ENCODE peak calls at places on chromosomes 12 and 14, in seven cellular contexts. D is CD4-positive, alpha-beta T cell; R is neural progenitor cell; M is brain microvascular endothelial cell; J is thoracic aorta; I is ovary; S is upper lobe of left lung. B is an unnamed sample.

GRCh38 chr12:29921307-29921706 is 137.6 kb upstream of the TMTC1 start:
- DNase-seq in S (no peak), R (no peak), D (no peak), J (no peak), I (no peak), M (peak), B (no peak)

GRCh38 chr14:28867571-28867970 is 101.0 kb downstream of the FOXG1 start:
- DNase-seq in M (no peak), R (no peak), I (no peak), J (no peak), S (no peak), D (no peak), B (no peak)

GRCh38 chr12:48601013-48601756 is 31.3 kb upstream of the LALBA start:
- DNase-seq in J (no peak), S (no peak), D (no peak), R (peak), M (peak), I (no peak), B (no peak)

GRCh38 chr12:83462419-83462818 is 775.7 kb downstream of the TMTC2 start:
- DNase-seq in M (no peak), R (peak), J (no peak), S (no peak), D (no peak), I (no peak), B (no peak)

GRCh38 chr14:50031534-50032313 is 84.6 kb downstream of the VCPKMT start:
- DNase-seq in M (no peak), S (no peak), J (no peak), I (no peak), R (no peak), D (no peak), B (no peak)

GRCh38 chr14:100586153-100586519 is 1.1 kb downstream of the BEGAIN start:
- DNase-seq in I (peak), R (no peak), S (no peak), D (no peak), M (no peak), J (no peak), B (peak)

GRCh38 chr14:35285168-35285990 is 6.8 kb upstream of the PSMA6 start:
- DNase-seq in R (no peak), S (peak), I (no peak), J (no peak), M (no peak), D (no peak), B (no peak)

GRCh38 chr12:70393787-70394519 is 27.9 kb downstream of the KCNMB4 start:
- DNase-seq in R (no peak), M (peak), I (no peak), S (no peak), J (no peak), D (no peak), B (no peak)

GRCh38 chr14:41607966-41608663 is 1.4 kb downstream of the LRFN5 start:
- DNase-seq in D (no peak), J (no peak), R (peak), I (no peak), M (no peak), S (no peak), B (peak)

GRCh38 chr12:92278378-92278828 is 132.8 kb upstream of the BTG1 start:
- DNase-seq in I (no peak), S (no peak), J (no peak), R (no peak), M (no peak), D (no peak), B (no peak)

GRCh38 chr14:45728448-45729225 is 475.6 kb upstream of the MIS18BP1 start:
- DNase-seq in S (no peak), M (no peak), D (no peak), R (no peak), J (no peak), I (no peak), B (no peak)

GRCh38 chr14:65019944-65020566 is 33.4 kb downstream of the FNTB start:
- DNase-seq in I (peak), R (peak), D (no peak), S (no peak), J (no peak), M (peak), B (no peak)

GRCh38 chr12:53657041-53657440 is 18.8 kb downstream of the ATP5MC2 start:
- DNase-seq in M (no peak), I (no peak), R (no peak), J (no peak), D (no peak), S (no peak), B (no peak)

GRCh38 chr12:124030008-124030407 is 57.0 kb downstream of the ZNF664 start:
- DNase-seq in I (no peak), M (no peak), J (no peak), S (no peak), R (no peak), D (no peak), B (no peak)

GRCh38 chr12:132166093-132166492 is 21.8 kb downstream of the NOC4L start:
- DNase-seq in S (no peak), R (no peak), D (no peak), I (no peak), M (no peak), J (no peak), B (no peak)

GRCh38 chr12:95687937-95688336 is 102.6 kb downstream of the NTN4 start:
- DNase-seq in M (no peak), S (no peak), J (no peak), D (no peak), R (no peak), I (no peak), B (no peak)

DNA sequence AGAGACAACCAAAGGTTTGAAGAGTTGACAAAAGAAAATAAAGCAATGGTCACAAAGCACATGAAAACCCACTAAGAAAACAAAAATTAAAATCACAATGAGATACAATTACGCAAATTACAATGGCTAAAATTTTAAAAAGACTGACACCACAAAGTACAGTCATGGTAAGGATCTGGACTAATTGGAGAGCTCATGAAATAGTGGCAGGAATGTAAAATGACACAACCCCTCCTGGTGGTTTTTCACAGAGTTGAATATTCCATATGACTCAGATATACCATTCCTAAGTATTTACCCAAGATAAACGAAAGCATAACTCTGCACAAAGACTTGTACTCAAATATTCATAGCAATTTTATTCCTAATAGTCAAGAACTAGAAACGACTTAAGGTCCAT is 65.9 kb downstream of the NOVA1 start:
- DNase-seq in I (no peak), D (no peak), J (no peak), M (peak), S (no peak), R (no peak), B (no peak)
- TF ChIP-seq CTCF in I (no peak), D (no peak), J (no peak), M (peak), S (no peak), R (no peak), B (no peak)

GRCh38 chr12:14654416-14654815 is 42.0 kb downstream of the GUCY2C start:
- DNase-seq in M (no peak), D (no peak), S (no peak), I (no peak), J (no peak), R (no peak), B (no peak)

GRCh38 chr12:14651371-14651770 is 45.0 kb downstream of the GUCY2C start:
- DNase-seq in J (no peak), M (no peak), D (no peak), R (no peak), S (no peak), I (no peak), B (no peak)

GRCh38 chr12:14654842-14655241 is 41.6 kb downstream of the GUCY2C start:
- DNase-seq in D (no peak), J (no peak), I (no peak), S (no peak), R (no peak), M (no peak), B (no peak)

GRCh38 chr12:14647028-14647750 is 49.2 kb downstream of the GUCY2C start:
- DNase-seq in M (no peak), D (no peak), I (no peak), J (no peak), R (no peak), S (no peak), B (no peak)

DNA sequence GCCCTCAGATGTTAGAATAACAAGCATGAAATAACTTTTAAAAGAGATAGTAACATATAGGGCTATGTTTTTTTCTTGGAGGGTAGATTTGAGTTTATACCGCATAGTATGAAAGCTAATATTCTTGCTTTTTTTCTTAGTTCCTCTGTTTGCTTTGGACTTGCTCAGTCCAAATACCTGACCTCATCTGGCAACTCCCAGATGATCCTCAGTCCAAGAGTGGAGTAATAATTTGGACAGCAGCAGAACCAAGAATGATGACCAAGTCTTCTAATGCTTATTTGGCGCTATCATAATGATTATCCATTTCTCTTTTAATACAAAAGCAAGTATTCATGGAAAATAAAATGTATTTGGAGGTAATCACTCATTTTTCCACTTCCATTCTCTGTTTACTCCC is 45.6 kb downstream of the GUCY2C start:
- DNase-seq in S (no peak), M (no peak), J (no peak), D (no peak), R (no peak), I (no peak), B (no peak)
- H3K27ac ChIP-seq in S (no peak), M (no peak), J (peak), D (no peak), R (no peak), I (no peak), B (no peak)

GRCh38 chr14:69105326-69105725 is 47.6 kb downstream of the DCAF5 start:
- DNase-seq in R (no peak), S (no peak), M (peak), I (no peak), D (no peak), J (no peak), B (no peak)

GRCh38 chr14:69097974-69098373 is 54.9 kb downstream of the DCAF5 start:
- DNase-seq in M (no peak), R (peak), S (no peak), I (no peak), J (no peak), D (no peak), B (no peak)

GRCh38 chr14:69106451-69106850 is 46.5 kb downstream of the DCAF5 start:
- DNase-seq in R (no peak), J (no peak), D (no peak), I (no peak), M (no peak), S (no peak), B (no peak)

GRCh38 chr14:69096766-69097475 is 56.0 kb downstream of the DCAF5 start:
- DNase-seq in D (no peak), M (no peak), S (no peak), I (no peak), J (no peak), R (no peak), B (no peak)

GRCh38 chr14:69101331-69101826 is 51.5 kb downstream of the DCAF5 start:
- DNase-seq in I (peak), M (peak), S (no peak), D (no peak), J (no peak), R (peak), B (no peak)
- TF ChIP-seq CTCF in I (peak), M (peak), S (peak), D (peak), J (peak), R (peak), B (peak)

DNA sequence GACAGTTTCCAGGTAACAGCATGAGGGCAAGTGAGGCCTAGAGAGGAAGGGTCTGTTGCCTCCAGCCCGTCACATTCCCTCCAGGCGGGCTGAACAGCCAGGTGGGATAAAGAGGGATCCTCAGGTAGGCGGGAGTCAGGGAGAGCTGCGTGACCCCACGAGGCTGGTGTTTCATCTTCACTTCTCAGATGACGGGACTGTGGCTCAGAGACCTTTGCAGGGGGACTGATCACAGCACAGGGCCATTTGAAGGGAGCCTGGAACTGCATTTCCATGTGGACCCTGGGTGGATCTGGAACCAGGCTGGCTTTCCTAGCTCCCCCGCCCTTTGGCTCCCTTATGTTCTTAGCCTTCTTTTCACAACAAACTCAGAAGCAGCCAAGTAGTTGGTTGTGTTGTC is 37.4 kb downstream of the SH2B3 start:
- DNase-seq in I (no peak), S (no peak), R (no peak), M (no peak), D (no peak), J (no peak), B (peak)
- H3K27ac ChIP-seq in I (no peak), S (peak), R (no peak), M (no peak), D (peak), J (no peak), B (peak)

DNA sequence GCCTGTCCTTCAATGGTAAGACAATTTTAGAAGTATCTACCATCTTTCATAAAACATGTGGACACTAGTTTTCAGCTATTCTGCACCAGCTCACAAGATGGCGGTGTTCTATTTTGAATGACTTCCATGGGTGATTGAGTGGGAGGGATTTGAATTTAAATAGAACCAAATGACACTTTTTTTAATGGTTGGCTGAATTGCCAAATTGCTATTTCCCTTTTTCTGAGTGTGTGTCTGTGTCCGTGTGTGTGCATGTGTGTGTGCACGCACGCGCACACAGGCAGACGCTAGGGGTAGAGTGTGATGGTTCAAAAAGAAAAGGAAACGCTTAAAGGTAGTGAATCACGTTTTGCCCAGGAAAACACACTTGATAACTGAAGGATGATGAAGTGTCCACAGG is 362.6 kb downstream of the DAD1 start:
- DNase-seq in R (peak), S (no peak), J (no peak), D (peak), I (no peak), M (peak), B (no peak)
- TF ChIP-seq CTCF in R (peak), S (no peak), J (no peak), D (no peak), I (no peak), M (peak), B (peak)

DNA sequence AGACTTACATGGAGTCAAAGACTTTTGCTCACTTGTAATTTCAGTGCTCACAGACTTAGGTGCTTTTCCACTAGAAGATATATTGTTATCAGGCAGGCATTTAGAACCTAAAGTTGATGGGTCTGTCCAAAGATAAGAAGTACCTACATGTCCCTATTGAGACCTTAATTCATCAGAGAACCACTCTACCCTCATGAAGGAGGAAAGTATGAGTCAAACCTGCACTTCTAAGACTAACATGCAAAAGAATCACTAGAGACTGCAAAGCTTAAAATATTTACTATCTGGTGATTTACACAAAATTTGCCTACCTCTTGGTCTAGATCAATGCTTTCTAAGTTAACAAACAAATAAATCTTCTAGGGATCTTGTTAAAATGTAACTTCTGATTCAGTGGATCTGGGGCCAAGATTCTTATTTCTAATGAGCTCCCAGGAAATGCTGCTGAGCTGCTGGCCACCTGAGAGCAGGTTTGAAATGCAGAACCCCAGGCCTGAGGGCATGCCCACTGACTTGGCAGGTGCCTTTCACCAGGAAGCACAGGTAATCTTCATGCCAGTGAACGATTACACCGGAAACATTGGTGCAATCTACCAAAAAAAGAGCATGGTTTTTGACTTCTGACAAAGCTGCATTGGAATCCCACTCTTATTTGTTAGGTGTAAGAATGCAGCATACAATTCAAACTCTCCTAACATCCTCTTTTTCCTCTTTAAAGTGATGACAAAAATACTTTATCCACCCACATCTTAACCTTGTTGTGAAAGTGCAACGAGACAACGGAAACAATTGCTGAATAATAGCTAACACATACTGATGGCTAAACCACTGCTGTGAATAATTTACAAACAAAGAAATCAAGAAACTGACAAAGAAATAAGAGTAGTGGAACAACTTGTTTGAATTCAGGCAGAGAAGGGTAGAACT is 214.2 kb downstream of the ADAMTS20 start:
- DNase-seq in D (no peak), J (no peak), I (no peak), R (no peak), S (no peak), M (no peak), B (no peak)
- H3K27ac ChIP-seq in D (no peak), J (no peak), I (no peak), R (no peak), S (no peak), M (no peak), B (no peak)

GRCh38 chr12:54759751-54760150 is 94.6 kb upstream of the MUCL1 start:
- DNase-seq in R (peak), D (no peak), J (no peak), I (no peak), M (peak), S (no peak), B (no peak)
- TF ChIP-seq CTCF in R (peak), D (no peak), J (no peak), I (no peak), M (peak), S (no peak), B (peak)

DNA sequence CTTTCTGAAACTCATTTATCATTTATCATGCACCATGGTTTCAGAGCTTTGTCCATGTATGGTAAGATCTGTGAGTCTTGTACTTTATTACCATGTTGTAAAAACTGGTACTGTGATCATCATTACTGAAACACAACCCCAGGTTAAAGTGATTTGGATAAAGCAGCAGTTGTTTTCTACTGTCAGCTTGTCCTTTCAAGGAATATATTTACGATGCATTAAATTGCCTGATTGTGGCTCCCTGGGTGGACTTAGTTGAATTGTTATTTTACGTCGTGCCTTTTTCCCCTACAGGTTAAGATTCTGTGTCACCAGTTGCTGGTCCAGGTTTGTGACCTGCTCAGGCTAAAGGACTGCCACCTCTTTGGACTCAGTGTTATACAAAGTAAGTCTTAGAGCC is 46.1 kb downstream of the FRMD6 start:
- DNase-seq in I (no peak), M (no peak), R (no peak), J (no peak), D (no peak), S (no peak), B (no peak)
- H3K27ac ChIP-seq in I (no peak), M (no peak), R (no peak), J (no peak), D (no peak), S (no peak), B (no peak)

DNA sequence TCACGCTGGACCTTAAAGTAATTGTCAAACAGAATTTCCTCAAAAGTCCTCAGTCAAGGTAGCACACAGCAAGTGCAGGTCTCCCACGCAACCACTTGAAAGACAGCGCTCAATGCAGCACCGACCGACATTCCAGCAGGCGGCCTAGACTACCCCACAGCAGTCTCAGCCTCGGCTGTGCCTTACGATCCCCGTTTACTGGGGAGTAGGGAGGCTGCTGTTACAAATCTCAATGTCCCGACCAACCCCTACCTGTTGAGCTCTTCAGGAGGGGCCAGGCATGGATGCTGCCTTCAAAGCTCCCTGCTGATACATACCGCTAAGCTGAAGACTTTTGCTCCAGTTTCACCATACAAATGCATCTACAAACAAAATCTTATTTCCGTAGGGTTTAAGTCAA is 21.8 kb downstream of the VPS37B start:
- DNase-seq in M (no peak), J (no peak), D (peak), S (no peak), R (peak), I (no peak), B (peak)
- TF ChIP-seq CTCF in M (no peak), J (no peak), D (peak), S (no peak), R (peak), I (no peak), B (no peak)

B was measured in kidney.